ENCODE peak calls at places on chromosomes 7 and 10, in ten cellular contexts. S is ELR; O is stimulated activated CD8-positive, alpha-beta memory T cell treated with anti-CD3 and anti-CD28 coated beads, Interleukin-4, amount 100 ng/mL, for 4 hours; U is effector memory CD8-positive, alpha-beta T cell; C is HTR-8/SVneo; D is head of caudate nucleus; K is caudate nucleus; B is gastrocnemius medialis; J is HCEC 1CT; W is activated gamma-delta T cell treated with Interleukin-2 at 50 U/mL for 16 hours. R is an unnamed sample.

GRCh38 chr10:91887900-91888225 is 21.4 kb downstream of the FGFBP3 start:
- DNase-seq in S (no peak), O (no peak), U (no peak), C (no peak), D (no peak), K (no peak), B (no peak), J (no peak), W (no peak), R (no peak)

GRCh38 chr10:105872665-105873064 is 1231.6 kb downstream of the SORCS3 start:
- DNase-seq in S (no peak), O (no peak), U (no peak), C (no peak), D (no peak), K (no peak), B (no peak), J (no peak), W (no peak), R (no peak)

GRCh38 chr10:78976825-78977760 is 91.7 kb upstream of the ZMIZ1 start:
- DNase-seq in S (no peak), O (no peak), U (no peak), C (no peak), D (no peak), K (no peak), B (no peak), J (peak), W (no peak), R (no peak)

GRCh38 chr7:54663603-54664234 is 95.3 kb downstream of the SEC61G start:
- DNase-seq in S (no peak), O (no peak), U (no peak), C (no peak), D (no peak), K (peak), B (no peak), J (no peak), W (no peak), R (no peak)

GRCh38 chr10:52368725-52369124 is 54.6 kb downstream of the DKK1 start:
- DNase-seq in S (no peak), O (no peak), U (no peak), C (no peak), D (no peak), K (no peak), B (no peak), J (no peak), W (no peak), R (no peak)

GRCh38 chr7:137606061-137606674 is 240.6 kb downstream of the DGKI start:
- DNase-seq in S (peak), O (no peak), U (no peak), C (no peak), D (no peak), K (no peak), B (no peak), J (peak), W (no peak), R (peak)

GRCh38 chr7:46908770-46909169 is 673.1 kb downstream of the TNS3 start:
- DNase-seq in S (peak), O (no peak), U (no peak), C (peak), D (no peak), K (no peak), B (no peak), J (peak), W (no peak), R (no peak)

GRCh38 chr10:2137549-2138174 is 400.3 kb upstream of the ADARB2 start:
- DNase-seq in S (no peak), O (no peak), U (no peak), C (no peak), D (no peak), K (no peak), B (no peak), J (no peak), W (no peak), R (no peak)

GRCh38 chr10:101123815-101124617 is 7.1 kb upstream of the TLX1 start:
- DNase-seq in S (no peak), O (no peak), U (no peak), C (no peak), D (no peak), K (no peak), B (no peak), J (no peak), W (no peak), R (no peak)

GRCh38 chr7:28835800-28836199 is 122.3 kb downstream of the TRIL start:
- DNase-seq in S (peak), O (no peak), U (no peak), C (no peak), D (no peak), K (no peak), B (no peak), J (peak), W (no peak), R (no peak)

GRCh38 chr7:134742688-134743350 is 36.6 kb upstream of the CALD1 start:
- DNase-seq in S (no peak), O (no peak), U (no peak), C (no peak), D (no peak), K (no peak), B (no peak), J (no peak), W (no peak), R (no peak)

GRCh38 chr10:43057831-43058340 is 19.0 kb upstream of the RET start:
- DNase-seq in S (no peak), O (no peak), U (no peak), C (no peak), D (no peak), K (no peak), B (no peak), J (no peak), W (no peak), R (no peak)

GRCh38 chr7:143418681-143419458 is 10.2 kb upstream of the EPHA1 start:
- DNase-seq in S (no peak), O (no peak), U (no peak), C (no peak), D (no peak), K (no peak), B (no peak), J (no peak), W (no peak), R (no peak)

GRCh38 chr10:36802523-36803153 is 322.8 kb upstream of the ANKRD30A start:
- DNase-seq in S (no peak), O (no peak), U (no peak), C (no peak), D (no peak), K (peak), B (no peak), J (no peak), W (no peak), R (no peak)

GRCh38 chr10:43407148-43407575 is 1.8 kb downstream of the HNRNPF start:
- DNase-seq in S (peak), O (no peak), U (peak), C (no peak), D (no peak), K (no peak), B (no peak), J (peak), W (peak), R (no peak)